ENCODE peak calls at places on chromosomes 16 and 17, in six cellular contexts. Z is AG09309, S is astrocyte of the spinal cord, O is nephron progenitor cell, R is osteocyte, Q is HCT116. N is an unnamed sample.
A peak's percentile ranks its signal among the peaks of the same experiment; 100 is the strongest.

GRCh38 chr16:49884033-49884707 is 28.3 kb upstream of the ZNF423 start:
- DNase-seq in Z (no peak), S (no peak), O (no peak), Q (no peak), R (no peak), N (no peak)

GRCh38 chr17:50052822-50053653 is 2.9 kb upstream of the ITGA3 start:
- DNase-seq in Q (no peak), R (no peak), O (peak; percentile 43), S (no peak), Z (no peak), N (peak; percentile 38)

GRCh38 chr16:73196670-73197069 is 148.7 kb upstream of the ZFHX3 start:
- DNase-seq in Q (peak; percentile 54), Z (no peak), S (peak; percentile 62), R (no peak), O (peak; percentile 65), N (peak; percentile 35)

GRCh38 chr17:40598021-40598927 is 33.0 kb upstream of the CCR7 start:
- DNase-seq in Z (no peak), R (peak; percentile 54), S (no peak), O (no peak), Q (no peak), N (no peak)

GRCh38 chr16:88534731-88535141 is 35.5 kb upstream of the ZC3H18 start:
- DNase-seq in O (peak; percentile 65), R (no peak), Q (peak; percentile 24), Z (no peak), S (peak; percentile 33), N (peak; percentile 22)

GRCh38 chr17:4195306-4195705 is 52.3 kb downstream of the CYB5D2 start:
- DNase-seq in O (no peak), S (peak; percentile 73), Z (peak; percentile 70), Q (no peak), R (no peak), N (no peak)

GRCh38 chr16:77443834-77444460 is 9.1 kb upstream of the ADAMTS18 start:
- DNase-seq in R (no peak), Q (no peak), O (no peak), Z (no peak), S (no peak), N (no peak)

GRCh38 chr17:65560628-65561371 is 648 bp downstream of the AXIN2 start:
- DNase-seq in O (peak; percentile 87), R (peak; percentile 93), S (peak; percentile 93), Q (peak; percentile 94), Z (peak; percentile 32), N (peak; percentile 63)

DNA sequence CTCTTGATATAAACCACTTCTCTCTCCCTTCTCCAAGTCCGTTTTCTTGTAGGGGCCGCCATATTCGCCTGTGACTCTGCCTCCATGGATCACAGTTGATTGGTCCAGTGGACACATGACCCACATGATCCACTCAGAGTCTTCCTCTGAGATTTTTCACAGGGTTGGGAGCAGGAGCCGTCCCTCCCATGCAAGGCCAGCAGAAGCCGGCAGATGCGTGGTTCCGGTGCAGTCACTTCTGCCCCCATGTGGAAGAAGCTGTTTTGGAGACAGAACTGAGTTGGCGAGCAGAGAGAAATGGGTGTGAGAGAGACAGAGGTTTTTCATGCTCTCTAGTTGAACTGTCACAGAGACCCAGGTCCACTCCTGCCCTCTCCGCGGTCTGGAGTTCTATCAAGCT is 83.3 kb downstream of the C16orf95 start:
- DNase-seq in Q (no peak), O (no peak), R (no peak), Z (no peak), S (peak; percentile 53), N (peak; percentile 30)
- TF ChIP-seq CTCF in Q (no peak), O (peak; percentile 22), R (peak; percentile 51), Z (peak; percentile 39), S (peak; percentile 50), N (peak; percentile 61)

DNA sequence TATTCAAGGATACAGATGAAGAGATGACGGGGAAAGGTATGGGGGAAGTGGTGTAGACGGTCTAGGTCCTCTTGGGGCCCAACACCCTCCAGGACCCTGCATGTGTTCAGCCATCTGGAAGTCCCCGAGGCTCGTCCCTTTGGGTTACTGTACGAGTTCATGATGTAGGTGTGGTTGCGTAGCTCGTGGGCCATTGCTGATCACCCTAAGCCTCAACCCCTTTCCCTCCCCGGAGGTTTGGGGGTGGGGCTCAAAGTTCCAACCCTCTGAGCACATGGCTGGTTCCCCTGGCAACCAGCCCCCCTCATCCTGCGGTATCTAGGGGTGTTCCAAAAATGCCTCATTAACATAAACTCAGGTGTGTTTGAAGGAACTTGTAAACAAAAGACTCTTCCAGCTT is 98.8 kb upstream of the METRNL start:
- DNase-seq in R (no peak), Z (no peak), Q (no peak), O (no peak), S (no peak), N (no peak)
- TF ChIP-seq CTCF in R (no peak), Z (no peak), Q (no peak), O (no peak), S (no peak), N (no peak)

GRCh38 chr17:15233022-15233805 is 31.9 kb downstream of the PMP22 start:
- DNase-seq in Q (no peak), R (no peak), Z (no peak), O (no peak), S (peak; percentile 31), N (peak; percentile 82)
- TF ChIP-seq CTCF in Q (peak; percentile 32), R (peak; percentile 38), Z (peak; percentile 67), O (no peak), S (peak; percentile 43), N (peak; percentile 75)

GRCh38 chr17:38871992-38872605 is 2.2 kb downstream of the LASP1 start:
- DNase-seq in Q (no peak), O (no peak), Z (no peak), R (no peak), S (no peak), N (no peak)

GRCh38 chr17:38869647-38870258 is at the start of gene LASP1:
- DNase-seq in S (peak; percentile 91), O (peak; percentile 87), Q (no peak), Z (peak; percentile 57), R (peak; percentile 96), N (peak; percentile 84)

GRCh38 chr17:38872671-38873385 is 3.0 kb downstream of the LASP1 start:
- DNase-seq in Q (no peak), S (no peak), Z (no peak), O (no peak), R (no peak), N (no peak)

GRCh38 chr17:38870259-38871165 is 654 bp downstream of the LASP1 start:
- DNase-seq in Z (no peak), R (no peak), O (peak; percentile 63), Q (no peak), S (peak; percentile 42), N (peak; percentile 51)

DNA sequence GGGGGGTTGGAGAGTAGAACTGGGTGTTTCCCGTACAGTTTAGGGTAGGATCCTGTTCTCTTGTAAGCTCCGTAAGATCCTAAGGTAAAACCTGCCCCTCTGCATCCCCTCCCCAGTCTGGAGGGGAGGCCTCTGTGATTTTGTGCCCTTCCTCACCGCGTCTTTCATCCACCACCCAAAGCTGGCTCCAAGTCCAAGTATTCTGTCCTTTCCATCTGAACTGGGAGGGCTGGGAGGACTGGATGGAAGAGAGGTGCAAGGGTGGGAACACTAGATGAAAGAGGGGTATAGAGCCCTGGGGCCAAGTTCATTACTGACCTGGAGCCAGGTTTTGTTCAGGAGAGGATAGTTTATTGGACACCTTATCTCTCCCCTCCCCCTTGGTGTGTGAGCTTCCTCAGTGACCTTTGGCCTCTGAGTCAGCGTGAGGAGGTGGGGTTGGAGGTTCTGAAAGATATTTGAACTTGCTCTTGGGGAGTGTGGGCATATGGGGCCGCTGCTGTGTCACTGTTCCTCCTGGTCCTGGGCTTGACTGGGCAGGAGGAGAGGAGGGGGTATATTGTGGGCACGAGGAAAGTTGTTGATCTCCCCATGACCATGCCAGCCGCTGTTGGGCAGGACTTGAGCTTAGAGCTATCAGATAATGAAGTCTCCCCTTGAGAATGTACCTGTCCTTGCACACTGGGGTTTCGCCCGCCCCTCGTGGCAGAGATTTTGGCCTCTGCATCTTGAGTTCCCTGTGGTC is 1.6 kb downstream of the LASP1 start:
- DNase-seq in O (peak; percentile 47), R (no peak), S (peak; percentile 75), Q (no peak), Z (no peak), N (peak; percentile 74)
- TF ChIP-seq CTCF in O (no peak), R (peak; percentile 22), S (peak; percentile 16), Q (no peak), Z (no peak), N (peak; percentile 29)